ENCODE peak calls at places on chromosomes 12 and 14, in five cellular contexts. One of them, this sample, is unnamed.

GRCh38 chr14:92122761-92123160 is 992 bp downstream of the CPSF2 start:
- DNase-seq in HepG2: no peak
- DNase-seq in K562: no peak
- DNase-seq in H1: no peak
- DNase-seq in HCT116: no peak
- DNase-seq in this sample: no peak

GRCh38 chr12:124923906-124924734 is 9.7 kb upstream of the UBC start:
- DNase-seq in K562: peak
- DNase-seq in HepG2: no peak
- DNase-seq in HCT116: no peak
- DNase-seq in H1: no peak
- DNase-seq in this sample: no peak

GRCh38 chr14:92596328-92596943 is 82.9 kb downstream of the RIN3 start:
- DNase-seq in H1: no peak
- DNase-seq in HepG2: no peak
- DNase-seq in K562: no peak
- DNase-seq in HCT116: no peak
- DNase-seq in this sample: no peak

GRCh38 chr12:85621041-85621440 is 215.2 kb downstream of the RASSF9 start:
- DNase-seq in HepG2: no peak
- DNase-seq in H1: no peak
- DNase-seq in K562: no peak
- DNase-seq in HCT116: no peak
- DNase-seq in this sample: no peak

GRCh38 chr12:6465467-6466183 is 4.9 kb downstream of the VAMP1 start:
- DNase-seq in HepG2: peak
- DNase-seq in HCT116: peak
- DNase-seq in H1: no peak
- DNase-seq in K562: peak
- DNase-seq in this sample: no peak

GRCh38 chr12:21502872-21503271 is 1.3 kb downstream of the GOLT1B start:
- DNase-seq in HCT116: no peak
- DNase-seq in H1: no peak
- DNase-seq in HepG2: no peak
- DNase-seq in K562: peak
- DNase-seq in this sample: no peak

GRCh38 chr14:69741055-69741454 is 25.9 kb upstream of the SRSF5 start:
- DNase-seq in HCT116: no peak
- DNase-seq in HepG2: peak
- DNase-seq in K562: no peak
- DNase-seq in H1: no peak
- DNase-seq in this sample: no peak

GRCh38 chr12:48003226-48004038 is 844 bp downstream of the COL2A1 start:
- DNase-seq in H1: no peak
- DNase-seq in HepG2: no peak
- DNase-seq in K562: peak
- DNase-seq in HCT116: no peak
- DNase-seq in this sample: no peak

GRCh38 chr12:30968211-30968610 is 41.7 kb downstream of the TSPAN11 start:
- DNase-seq in H1: no peak
- DNase-seq in HCT116: no peak
- DNase-seq in K562: no peak
- DNase-seq in HepG2: no peak
- DNase-seq in this sample: no peak

GRCh38 chr12:48296586-48297396 is 53.9 kb downstream of the ZNF641 start:
- DNase-seq in K562: peak
- DNase-seq in HepG2: no peak
- DNase-seq in H1: peak
- DNase-seq in HCT116: no peak
- DNase-seq in this sample: no peak

GRCh38 chr12:127178039-127178438 is 1088.9 kb upstream of the TMEM132C start:
- DNase-seq in HepG2: no peak
- DNase-seq in HCT116: no peak
- DNase-seq in H1: no peak
- DNase-seq in K562: no peak
- DNase-seq in this sample: no peak

GRCh38 chr14:43308411-43308810 is 1198.7 kb downstream of the FSCB start:
- DNase-seq in HepG2: no peak
- DNase-seq in H1: no peak
- DNase-seq in HCT116: no peak
- DNase-seq in K562: no peak
- DNase-seq in this sample: no peak

GRCh38 chr12:93875157-93875556 is 198.0 kb downstream of the CRADD start:
- DNase-seq in HCT116: no peak
- DNase-seq in K562: no peak
- DNase-seq in HepG2: no peak
- DNase-seq in H1: no peak
- DNase-seq in this sample: no peak

GRCh38 chr12:31659087-31659942 is at the start of gene ETFBKMT:
- DNase-seq in HCT116: peak
- DNase-seq in K562: peak
- DNase-seq in H1: peak
- DNase-seq in HepG2: peak
- DNase-seq in this sample: peak

GRCh38 chr14:77574446-77575125 is 41.9 kb downstream of the SPTLC2 start:
- DNase-seq in HCT116: no peak
- DNase-seq in HepG2: no peak
- DNase-seq in H1: no peak
- DNase-seq in K562: no peak
- DNase-seq in this sample: no peak

GRCh38 chr12:74641262-74641661 is 103.6 kb downstream of the ATXN7L3B start:
- DNase-seq in H1: no peak
- DNase-seq in K562: no peak
- DNase-seq in HepG2: no peak
- DNase-seq in HCT116: no peak
- DNase-seq in this sample: no peak

GRCh38 chr12:96371787-96372699 is 28.2 kb downstream of the CDK17 start:
- DNase-seq in HCT116: no peak
- DNase-seq in H1: no peak
- DNase-seq in HepG2: no peak
- DNase-seq in K562: no peak
- DNase-seq in this sample: no peak

GRCh38 chr12:60230103-60230502 is 634.3 kb downstream of the SLC16A7 start:
- DNase-seq in HCT116: no peak
- DNase-seq in H1: no peak
- DNase-seq in HepG2: no peak
- DNase-seq in K562: no peak
- DNase-seq in this sample: no peak

GRCh38 chr14:101292448-101292847 is 268.8 kb upstream of the DIO3 start:
- DNase-seq in H1: no peak
- DNase-seq in HepG2: no peak
- DNase-seq in HCT116: no peak
- DNase-seq in K562: no peak
- DNase-seq in this sample: no peak
- TF ChIP-seq SRF in H1: no peak
- TF ChIP-seq SRF in HepG2: no peak
- TF ChIP-seq SRF in HCT116: no peak
- TF ChIP-seq SRF in K562: no peak
- TF ChIP-seq SRF in this sample: no peak

GRCh38 chr14:34982421-34983147 is at the start of gene SRP54:
- DNase-seq in HCT116: peak
- DNase-seq in HepG2: peak
- DNase-seq in K562: peak
- DNase-seq in H1: peak
- DNase-seq in this sample: peak

GRCh38 chr14:34985740-34986139 is 2.9 kb downstream of the SRP54 start:
- DNase-seq in H1: no peak
- DNase-seq in K562: no peak
- DNase-seq in HepG2: no peak
- DNase-seq in HCT116: no peak
- DNase-seq in this sample: no peak

GRCh38 chr14:34983148-34983760 is 462 bp downstream of the SRP54 start:
- DNase-seq in H1: no peak
- DNase-seq in HepG2: no peak
- DNase-seq in K562: no peak
- DNase-seq in HCT116: no peak
- DNase-seq in this sample: no peak

GRCh38 chr14:34989762-34990161 is 7.0 kb downstream of the SRP54 start:
- DNase-seq in K562: no peak
- DNase-seq in H1: no peak
- DNase-seq in HepG2: no peak
- DNase-seq in HCT116: no peak
- DNase-seq in this sample: no peak

DNA sequence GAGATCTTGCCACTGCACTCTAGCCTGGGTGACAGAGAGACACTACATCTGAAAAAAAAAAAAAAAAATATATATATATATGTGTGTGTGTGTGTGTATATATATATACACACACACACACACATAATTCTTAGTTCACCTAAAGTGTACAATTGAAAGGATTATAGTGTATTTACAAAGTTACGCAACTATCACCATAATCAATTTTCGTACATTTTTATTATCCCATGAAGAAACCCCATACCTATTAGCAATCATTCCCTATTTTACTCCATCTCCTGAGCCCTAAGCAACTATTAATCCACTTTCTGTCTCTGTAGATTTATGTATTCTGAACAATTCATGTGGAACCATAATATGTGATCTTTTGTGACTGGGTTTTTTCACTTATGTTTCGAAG is 4.4 kb downstream of the SRP54 start:
- DNase-seq in K562: no peak
- DNase-seq in H1: no peak
- DNase-seq in HCT116: no peak
- DNase-seq in HepG2: no peak
- DNase-seq in this sample: no peak
- TF ChIP-seq SRF in K562: no peak
- TF ChIP-seq SRF in H1: no peak
- TF ChIP-seq SRF in HCT116: no peak
- TF ChIP-seq SRF in HepG2: no peak
- TF ChIP-seq SRF in this sample: no peak

DNA sequence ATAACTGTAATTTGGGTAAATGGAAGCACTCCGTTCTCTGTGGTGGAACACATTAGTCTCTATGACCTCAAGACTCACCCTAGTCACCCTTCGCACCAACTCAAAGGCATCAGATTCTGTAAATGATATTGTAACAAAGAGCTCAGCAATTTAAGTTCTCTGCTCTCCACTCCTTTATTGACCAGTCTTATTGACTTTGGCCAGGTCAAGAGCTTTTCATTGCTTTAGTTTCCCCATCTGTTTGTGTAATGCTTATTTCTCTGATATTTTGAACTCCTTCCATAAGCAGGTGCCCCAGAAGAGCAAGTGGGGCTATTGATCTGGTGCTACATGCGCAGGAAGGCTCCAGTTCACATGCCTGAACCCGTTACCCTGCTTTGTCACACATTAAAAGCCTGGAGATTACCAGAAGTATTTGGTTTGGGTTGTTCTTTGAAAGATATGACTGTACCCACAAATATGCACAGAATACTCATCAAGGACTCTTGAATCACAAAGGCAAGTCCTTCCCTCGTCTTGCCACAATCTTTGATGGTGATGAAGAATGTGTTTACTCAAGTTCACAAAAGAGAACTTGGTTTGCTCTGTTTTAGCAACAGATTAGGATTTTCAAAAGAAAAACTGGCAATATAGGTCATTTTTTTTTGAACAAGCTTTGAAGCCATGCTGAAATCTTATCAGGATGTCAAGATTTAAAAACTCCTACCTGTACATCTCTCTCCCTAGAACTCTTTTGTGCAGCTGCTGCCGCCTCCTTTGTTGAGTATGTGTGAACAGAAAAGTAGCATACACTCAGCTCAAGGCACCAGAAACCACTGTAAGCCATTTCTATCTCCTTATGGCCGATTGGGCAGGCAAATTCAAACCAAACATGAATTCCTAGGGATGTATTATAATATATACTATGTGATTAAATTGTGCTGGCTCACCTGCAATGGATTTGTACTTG is 193.9 kb downstream of the BCAT1 start:
- DNase-seq in HepG2: peak
- DNase-seq in K562: no peak
- DNase-seq in H1: no peak
- DNase-seq in HCT116: no peak
- DNase-seq in this sample: no peak
- TF ChIP-seq SRF in HepG2: no peak
- TF ChIP-seq SRF in K562: no peak
- TF ChIP-seq SRF in H1: no peak
- TF ChIP-seq SRF in HCT116: no peak
- TF ChIP-seq SRF in this sample: no peak

DNA sequence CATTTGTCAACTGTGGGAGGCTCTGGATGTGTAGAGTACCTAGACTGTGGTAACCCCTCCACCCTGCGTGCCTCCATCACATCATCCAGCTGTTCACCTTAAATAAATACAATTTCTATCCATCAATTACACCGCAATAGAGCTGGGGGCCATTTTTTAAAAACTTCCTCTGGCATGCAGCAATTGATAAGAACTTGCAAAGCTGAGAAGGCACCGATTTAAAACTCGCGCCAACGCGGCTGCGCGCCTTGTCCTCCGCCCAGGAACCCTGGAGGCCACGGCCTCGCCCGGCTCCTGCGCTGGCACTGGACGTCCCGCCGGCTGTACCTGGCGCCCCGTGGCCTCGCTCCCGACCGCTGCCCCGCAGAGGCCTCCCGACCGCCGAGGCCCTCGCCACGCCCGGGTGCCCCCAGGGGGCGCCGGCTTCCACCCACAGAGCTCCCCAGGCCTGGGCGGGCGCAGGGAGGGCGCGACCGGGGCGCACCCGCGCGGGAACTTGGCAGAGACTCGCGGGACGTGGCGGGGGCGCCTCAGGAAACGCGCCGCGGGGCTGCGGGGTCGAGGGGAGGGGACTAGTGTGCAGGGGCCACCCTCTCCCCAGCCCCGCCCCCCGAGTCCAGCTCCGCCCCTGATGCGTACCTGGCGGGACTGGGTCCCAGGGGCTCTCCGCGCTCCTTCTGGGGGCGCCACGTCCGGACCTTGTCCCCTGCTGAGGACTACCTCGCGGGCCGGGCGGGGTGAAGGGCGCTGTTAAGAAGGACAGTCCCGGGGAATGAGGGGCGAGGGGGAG is 65.6 kb downstream of the TNFAIP2 start:
- DNase-seq in HCT116: no peak
- DNase-seq in H1: no peak
- DNase-seq in HepG2: no peak
- DNase-seq in K562: no peak
- DNase-seq in this sample: no peak
- TF ChIP-seq SRF in HCT116: no peak
- TF ChIP-seq SRF in H1: no peak
- TF ChIP-seq SRF in HepG2: no peak
- TF ChIP-seq SRF in K562: no peak
- TF ChIP-seq SRF in this sample: no peak

DNA sequence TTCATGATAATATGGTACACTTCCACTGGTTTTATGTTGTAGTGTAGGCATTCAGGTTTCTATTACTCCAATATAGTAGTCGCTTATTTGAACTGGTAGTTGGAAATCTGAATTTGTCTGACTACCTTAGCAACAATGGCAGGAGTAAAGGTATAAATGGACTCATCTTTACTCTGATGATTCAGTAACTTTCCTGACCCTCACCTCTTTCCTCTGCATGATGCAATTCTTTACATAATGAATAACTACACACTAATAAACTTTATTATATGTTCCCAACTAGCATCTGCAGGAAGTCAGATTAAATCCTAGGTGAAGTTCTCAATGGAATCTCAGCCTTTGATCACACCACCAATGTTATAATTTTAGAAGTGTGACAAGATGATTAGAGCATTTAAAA is 70.5 kb upstream of the ATP2B1 start:
- DNase-seq in K562: no peak
- DNase-seq in HepG2: no peak
- DNase-seq in HCT116: no peak
- DNase-seq in H1: no peak
- DNase-seq in this sample: no peak
- TF ChIP-seq SRF in K562: no peak
- TF ChIP-seq SRF in HepG2: no peak
- TF ChIP-seq SRF in HCT116: no peak
- TF ChIP-seq SRF in H1: no peak
- TF ChIP-seq SRF in this sample: no peak

This sample was measured in GM12878.